ENCODE peak calls at places on chromosomes 3 and 15, in four cellular contexts. Y, M, I and V are unnamed samples.
A peak's percentile ranks its signal among the peaks of the same experiment; 100 is the strongest.

GRCh38 chr15:60134609-60135008 is 130.5 kb downstream of the FOXB1 start:
- DNase-seq in Y (no peak), M (no peak), I (no peak), V (no peak)

GRCh38 chr3:134757549-134758069 is 37.5 kb upstream of the EPHB1 start:
- DNase-seq in I (no peak), Y (no peak), M (no peak), V (no peak)

GRCh38 chr3:138381413-138381901 is 33.1 kb downstream of the MRAS start:
- DNase-seq in I (no peak), Y (peak; percentile 81), M (no peak), V (no peak)

GRCh38 chr3:143736651-143737050 is 111.6 kb downstream of the SLC9A9 start:
- DNase-seq in I (no peak), Y (no peak), M (no peak), V (no peak)

GRCh38 chr15:33675246-33675645 is 293.1 kb upstream of the CHRM5 start:
- DNase-seq in I (no peak), M (peak; percentile 26), Y (no peak), V (no peak)

GRCh38 chr3:161350916-161351315 is 20.4 kb downstream of the SPTSSB start:
- DNase-seq in I (no peak), Y (no peak), M (no peak), V (no peak)

GRCh38 chr15:64285871-64286270 is 70.1 kb downstream of the CSNK1G1 start:
- DNase-seq in Y (no peak), I (no peak), M (no peak), V (no peak)

GRCh38 chr3:20068512-20069177 is 28.4 kb downstream of the KAT2B start:
- DNase-seq in Y (no peak), M (no peak), I (no peak), V (no peak)

GRCh38 chr15:41928100-41928499 is 34.2 kb upstream of the SPTBN5 start:
- DNase-seq in M (no peak), Y (no peak), I (no peak), V (no peak)

GRCh38 chr3:175179055-175179454 is 319.9 kb downstream of the NAALADL2 start:
- DNase-seq in M (no peak), Y (no peak), I (no peak), V (no peak)

GRCh38 chr3:55647086-55647485 is 160.0 kb upstream of the WNT5A start:
- DNase-seq in I (no peak), M (no peak), Y (no peak), V (no peak)

GRCh38 chr15:33440911-33441310 is 130.1 kb downstream of the RYR3 start:
- DNase-seq in Y (no peak), I (no peak), M (no peak), V (no peak)

GRCh38 chr3:106589306-106589942 is 720.6 kb upstream of the CBLB start:
- DNase-seq in I (no peak), M (no peak), Y (no peak), V (no peak)

GRCh38 chr3:139721370-139721769 is 43.6 kb upstream of the NMNAT3 start:
- DNase-seq in I (no peak), Y (no peak), M (no peak), V (no peak)

GRCh38 chr3:127840671-127841070 is 18.4 kb upstream of the MGLL start:
- DNase-seq in I (no peak), Y (no peak), M (no peak), V (no peak)

GRCh38 chr3:126355251-126355650 is 2.0 kb downstream of the KLF15 start:
- DNase-seq in M (no peak), I (no peak), Y (peak; percentile 67), V (no peak)

GRCh38 chr15:61974759-61975158 is 85.5 kb downstream of the VPS13C start:
- DNase-seq in M (peak; percentile 8), I (no peak), Y (no peak), V (no peak)

GRCh38 chr3:106296111-106296510 is 427.3 kb upstream of the CBLB start:
- DNase-seq in M (no peak), I (no peak), Y (no peak), V (no peak)

GRCh38 chr3:193240850-193241706 is at the start of gene PLAAT1:
- DNase-seq in Y (peak; percentile 74), M (no peak), I (no peak), V (peak; percentile 75)

GRCh38 chr3:136209921-136210320 is 13.8 kb upstream of the MSL2 start:
- DNase-seq in Y (no peak), M (no peak), I (no peak), V (no peak)

GRCh38 chr3:188842628-188843027 is 329.1 kb upstream of the TPRG1 start:
- DNase-seq in Y (no peak), M (no peak), I (no peak), V (no peak)

GRCh38 chr3:19688767-19689166 is 245.2 kb downstream of the EFHB start:
- DNase-seq in I (no peak), M (no peak), Y (no peak), V (no peak)

GRCh38 chr3:32778389-32778788 is 39.4 kb upstream of the TRIM71 start:
- DNase-seq in M (no peak), I (no peak), Y (peak; percentile 26), V (no peak)

GRCh38 chr3:109081746-109082510 is 36.0 kb downstream of the MORC1 start:
- DNase-seq in I (no peak), Y (no peak), M (peak; percentile 48), V (peak; percentile 30)

GRCh38 chr15:70852501-70853269 is 1.3 kb downstream of the LARP6 start:
- DNase-seq in I (no peak), Y (no peak), M (no peak), V (no peak)

GRCh38 chr15:38398134-38398533 is 55.8 kb upstream of the FAM98B start:
- DNase-seq in Y (peak; percentile 74), M (peak; percentile 15), I (no peak), V (no peak)

GRCh38 chr3:160804762-160805161 is 48.7 kb downstream of the PPM1L start:
- DNase-seq in I (no peak), M (no peak), Y (peak; percentile 87), V (peak; percentile 68)

GRCh38 chr3:38738630-38739395 is 77.2 kb downstream of the SCN10A start:
- DNase-seq in Y (no peak), I (no peak), M (peak; percentile 47), V (no peak)

GRCh38 chr15:40511472-40512133 is 40.8 kb downstream of the CHST14 start:
- DNase-seq in I (no peak), M (no peak), Y (peak; percentile 81), V (peak; percentile 93)

GRCh38 chr3:51937014-51937413 is 4.7 kb downstream of the RRP9 start:
- DNase-seq in M (no peak), Y (peak; percentile 62), I (no peak), V (peak; percentile 7)

GRCh38 chr15:43920815-43921214 is 94.0 kb downstream of the WDR76 start:
- DNase-seq in M (no peak), Y (no peak), I (no peak), V (no peak)

GRCh38 chr15:82968066-82968465 is 15.5 kb upstream of the HOMER2 start:
- DNase-seq in Y (no peak), M (no peak), I (no peak), V (no peak)

GRCh38 chr15:68466876-68467275 is 34.9 kb upstream of the ITGA11 start:
- DNase-seq in Y (no peak), I (no peak), M (no peak), V (no peak)

GRCh38 chr15:23385886-23386430 is 31.4 kb downstream of the GOLGA8S start:
- DNase-seq in M (no peak), I (no peak), Y (no peak), V (no peak)

GRCh38 chr3:87410110-87410509 is 133.7 kb upstream of the POU1F1 start:
- DNase-seq in M (no peak), I (no peak), Y (no peak), V (no peak)

DNA sequence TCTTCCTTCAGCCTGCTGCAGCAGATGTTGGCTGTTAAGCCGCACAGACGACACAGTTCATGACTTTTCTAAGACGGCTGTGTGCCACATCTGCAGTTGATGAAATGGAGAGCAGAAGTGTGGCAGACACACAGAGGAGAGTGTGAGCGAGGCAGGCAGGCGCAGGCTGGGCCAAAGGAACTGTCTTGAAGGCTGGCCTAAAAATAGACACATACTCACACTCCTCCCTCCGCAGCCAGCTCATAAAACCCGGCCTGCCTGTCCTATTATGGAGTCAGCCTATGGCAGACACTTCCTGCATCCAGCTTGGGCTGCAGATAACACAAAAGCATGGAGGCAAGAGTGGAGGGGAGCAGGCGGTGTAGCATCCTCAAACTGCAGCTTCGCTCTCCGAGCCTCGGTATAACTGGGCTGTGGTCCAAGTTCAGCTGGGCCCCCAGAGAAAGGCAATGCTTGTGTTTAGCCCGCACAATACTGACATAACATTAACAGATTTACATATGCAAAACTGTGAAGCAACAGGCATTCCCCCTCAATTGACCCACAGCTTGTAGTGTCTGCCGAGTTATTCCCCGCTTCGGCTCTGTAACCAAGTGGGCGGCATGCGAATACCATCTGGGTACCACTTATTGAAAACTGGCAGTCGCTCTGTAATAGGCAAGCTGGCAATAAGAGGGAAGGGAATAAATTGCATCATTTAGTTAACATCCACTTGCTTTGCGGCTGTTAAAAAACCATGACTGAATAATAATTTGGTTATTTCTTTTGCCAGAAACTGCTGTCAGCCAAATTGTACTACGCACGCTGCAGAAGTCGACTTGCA is 40.8 kb downstream of the FOXP1 start:
- DNase-seq in I (peak; percentile 14), Y (peak; percentile 96), M (no peak), V (peak; percentile 36)
- TF ChIP-seq POLR2A in I (no peak), Y (peak; percentile 25), M (no peak), V (no peak)

DNA sequence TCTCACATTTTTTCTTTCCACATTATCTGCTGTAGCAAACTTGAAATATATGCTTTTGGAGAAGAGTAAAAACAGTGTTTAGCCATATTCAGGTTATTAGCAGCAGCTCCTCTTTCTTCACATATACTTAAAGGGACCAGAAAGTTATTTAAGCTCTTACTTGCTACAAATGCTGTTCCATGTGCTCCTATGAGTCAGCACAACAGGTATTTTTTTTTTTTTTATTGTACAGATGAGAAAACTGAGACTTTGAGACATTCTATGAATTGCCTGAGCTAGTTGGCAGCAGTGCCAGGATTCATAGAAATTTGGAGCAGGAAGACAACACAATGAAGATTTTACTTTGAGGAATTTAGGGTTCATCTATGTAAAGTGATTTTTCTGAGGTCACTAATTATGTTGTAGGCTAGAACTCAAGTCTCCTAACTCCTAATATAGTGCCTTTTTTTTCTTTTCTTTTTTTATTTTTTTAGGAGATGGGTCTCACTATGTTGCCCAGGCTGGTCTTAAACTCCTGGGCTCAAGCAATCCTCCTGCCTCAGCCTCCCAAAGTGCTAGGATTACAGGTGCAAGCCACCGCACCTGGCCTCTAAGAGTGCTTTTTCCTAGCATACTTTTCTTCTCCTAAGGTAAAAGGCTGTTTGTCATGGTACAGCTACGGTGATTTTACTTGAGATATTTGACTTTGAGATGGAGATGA is 23.6 kb downstream of the SETD5 start:
- DNase-seq in Y (no peak), M (no peak), I (no peak), V (no peak)
- H3K4me1 ChIP-seq in Y (peaks cover 84% of the 10 kb centered on the region), M (peaks cover 49% of the 10 kb centered on the region), I (peaks cover 86% of the 10 kb centered on the region), V (peaks cover 89% of the 10 kb centered on the region)

GRCh38 chr3:47010910-47011309 is 31.4 kb downstream of the NBEAL2 start:
- DNase-seq in M (no peak), I (no peak), Y (peak; percentile 59), V (no peak)

GRCh38 chr3:47008258-47008671 is 28.8 kb downstream of the NBEAL2 start:
- DNase-seq in I (no peak), Y (peak; percentile 65), M (no peak), V (no peak)

GRCh38 chr3:47010050-47010712 is 30.7 kb downstream of the NBEAL2 start:
- DNase-seq in I (no peak), M (no peak), Y (peak; percentile 76), V (peak; percentile 23)

GRCh38 chr3:47008851-47009224 is 29.4 kb downstream of the NBEAL2 start:
- DNase-seq in M (no peak), Y (no peak), I (no peak), V (no peak)

GRCh38 chr3:47009225-47010049 is 30.0 kb downstream of the NBEAL2 start:
- DNase-seq in M (no peak), I (no peak), Y (peak; percentile 97), V (peak; percentile 77)
- TF ChIP-seq POLR2A in M (no peak), I (peak; percentile 68), Y (peak; percentile 85), V (no peak)

GRCh38 chr3:49787536-49787935 is 1.2 kb upstream of the IP6K1 start:
- DNase-seq in M (no peak), Y (peak; percentile 22), I (no peak), V (no peak)
- H3K4me1 ChIP-seq in M (peaks cover 18% of the 10 kb centered on the region), Y (peaks cover 39% of the 10 kb centered on the region), I (peaks cover 44% of the 10 kb centered on the region), V (peaks cover 40% of the 10 kb centered on the region)